ENCODE peak calls at places on chromosomes 13 and 19, in ten cellular contexts. V is neural progenitor cell; Y is endodermal cell; T is brain microvascular endothelial cell; N is astrocyte of the cerebellum; G is CD8-positive, alpha-beta T cell; A is Caco-2; F is upper lobe of right lung; W is HCT116; K is AG04450. Q is an unnamed sample.

GRCh38 chr19:14006766-14007562 is 844 bp upstream of the RFX1 start:
- DNase-seq in V (no peak), Y (peak), T (peak), N (no peak), G (no peak), A (peak), F (peak), W (no peak), K (no peak), Q (no peak)

GRCh38 chr19:16327131-16327450 is 2.5 kb downstream of the KLF2 start:
- DNase-seq in V (no peak), Y (no peak), T (no peak), N (no peak), G (no peak), A (no peak), F (peak), W (no peak), K (no peak), Q (no peak)

GRCh38 chr19:33227242-33227650 is 1.6 kb upstream of the SLC7A10 start:
- DNase-seq in V (no peak), Y (peak), T (peak), N (no peak), G (no peak), A (no peak), F (peak), W (no peak), K (no peak), Q (no peak)

GRCh38 chr19:1566392-1567115 is 1.6 kb downstream of the MEX3D start:
- DNase-seq in V (peak), Y (peak), T (peak), N (peak), G (no peak), A (peak), F (peak), W (no peak), K (peak), Q (peak)

GRCh38 chr19:50377051-50377441 is 789 bp downstream of the NR1H2 start:
- DNase-seq in V (no peak), Y (peak), T (no peak), N (no peak), G (peak), A (peak), F (peak), W (peak), K (no peak), Q (peak)

GRCh38 chr19:3554254-3555083 is 2.9 kb downstream of the MFSD12 start:
- DNase-seq in V (no peak), Y (no peak), T (no peak), N (no peak), G (peak), A (no peak), F (no peak), W (no peak), K (no peak), Q (no peak)

GRCh38 chr13:82176761-82177160 is 1705.5 kb downstream of the SLITRK1 start:
- DNase-seq in V (no peak), Y (no peak), T (no peak), N (no peak), G (no peak), A (no peak), F (no peak), W (no peak), K (no peak), Q (no peak)

GRCh38 chr13:84399320-84400085 is 517.2 kb upstream of the SLITRK1 start:
- DNase-seq in V (peak), Y (no peak), T (no peak), N (no peak), G (no peak), A (no peak), F (no peak), W (no peak), K (no peak), Q (no peak)

GRCh38 chr13:26050568-26051230 is 1.1 kb downstream of the SHISA2 start:
- DNase-seq in V (peak), Y (peak), T (no peak), N (no peak), G (no peak), A (no peak), F (peak), W (no peak), K (no peak), Q (peak)

GRCh38 chr13:112449545-112449930 is 73.4 kb downstream of the SPACA7 start:
- DNase-seq in V (no peak), Y (peak), T (no peak), N (no peak), G (no peak), A (no peak), F (no peak), W (no peak), K (no peak), Q (no peak)

GRCh38 chr13:50589651-50590054 is 253.8 kb downstream of the DLEU7 start:
- DNase-seq in V (no peak), Y (no peak), T (peak), N (peak), G (no peak), A (no peak), F (no peak), W (no peak), K (peak), Q (no peak)

GRCh38 chr19:44356383-44357111 is at the start of gene ZNF112:
- DNase-seq in V (peak), Y (peak), T (peak), N (peak), G (no peak), A (peak), F (peak), W (peak), K (peak), Q (peak)

GRCh38 chr19:18204394-18205179 is 745 bp upstream of the RAB3A start:
- DNase-seq in V (peak), Y (peak), T (peak), N (peak), G (no peak), A (peak), F (no peak), W (no peak), K (no peak), Q (no peak)

GRCh38 chr19:11457115-11457514 is 21.7 kb downstream of the PRKCSH start:
- DNase-seq in V (no peak), Y (peak), T (no peak), N (no peak), G (no peak), A (no peak), F (no peak), W (no peak), K (no peak), Q (peak)

GRCh38 chr13:39484506-39485313 is 118.3 kb downstream of the LHFPL6 start:
- DNase-seq in V (no peak), Y (no peak), T (peak), N (peak), G (no peak), A (no peak), F (no peak), W (no peak), K (no peak), Q (no peak)

GRCh38 chr19:48715681-48716171 is 3.8 kb downstream of the MAMSTR start:
- DNase-seq in V (no peak), Y (peak), T (no peak), N (no peak), G (no peak), A (no peak), F (no peak), W (no peak), K (no peak), Q (peak)

GRCh38 chr19:33671211-33671610 is 49.5 kb downstream of the CHST8 start:
- DNase-seq in V (no peak), Y (no peak), T (no peak), N (no peak), G (no peak), A (no peak), F (no peak), W (no peak), K (no peak), Q (no peak)

GRCh38 chr19:30052122-30053075 is 110.4 kb downstream of the URI1 start:
- DNase-seq in V (no peak), Y (no peak), T (no peak), N (no peak), G (no peak), A (no peak), F (no peak), W (no peak), K (no peak), Q (no peak)

GRCh38 chr19:32200312-32201038 is 144.9 kb upstream of the ZNF507 start:
- DNase-seq in V (no peak), Y (no peak), T (no peak), N (no peak), G (no peak), A (no peak), F (no peak), W (no peak), K (no peak), Q (no peak)

GRCh38 chr13:62040806-62041205 is 625.2 kb upstream of the PCDH20 start:
- DNase-seq in V (no peak), Y (no peak), T (no peak), N (no peak), G (no peak), A (no peak), F (no peak), W (no peak), K (no peak), Q (no peak)

GRCh38 chr13:79442221-79442620 is 36.2 kb upstream of the RBM26 start:
- DNase-seq in V (no peak), Y (no peak), T (no peak), N (no peak), G (no peak), A (no peak), F (no peak), W (no peak), K (no peak), Q (no peak)

GRCh38 chr13:32537580-32538233 is 888 bp downstream of the N4BP2L2 start:
- DNase-seq in V (no peak), Y (peak), T (no peak), N (no peak), G (peak), A (peak), F (peak), W (peak), K (no peak), Q (peak)

GRCh38 chr13:71801781-71802180 is 65.2 kb downstream of the DACH1 start:
- DNase-seq in V (peak), Y (no peak), T (no peak), N (no peak), G (no peak), A (no peak), F (no peak), W (no peak), K (no peak), Q (no peak)

GRCh38 chr13:29006359-29006850 is 186.3 kb downstream of the MTUS2 start:
- DNase-seq in V (no peak), Y (no peak), T (no peak), N (no peak), G (no peak), A (no peak), F (no peak), W (no peak), K (no peak), Q (no peak)

GRCh38 chr13:82976499-82976898 is 905.8 kb downstream of the SLITRK1 start:
- DNase-seq in V (no peak), Y (no peak), T (no peak), N (no peak), G (no peak), A (no peak), F (no peak), W (no peak), K (no peak), Q (no peak)

GRCh38 chr13:41780736-41781708 is 179.9 kb downstream of the VWA8 start:
- DNase-seq in V (no peak), Y (no peak), T (peak), N (peak), G (no peak), A (peak), F (no peak), W (no peak), K (peak), Q (no peak)

GRCh38 chr13:24671367-24672117 is 8.7 kb upstream of the ATP12A start:
- DNase-seq in V (peak), Y (peak), T (peak), N (peak), G (no peak), A (peak), F (no peak), W (peak), K (peak), Q (peak)

GRCh38 chr13:41751277-41751676 is 209.6 kb downstream of the VWA8 start:
- DNase-seq in V (no peak), Y (no peak), T (peak), N (peak), G (no peak), A (no peak), F (no peak), W (no peak), K (no peak), Q (peak)

GRCh38 chr13:28415994-28416411 is 78.9 kb downstream of the FLT1 start:
- DNase-seq in V (no peak), Y (no peak), T (no peak), N (no peak), G (no peak), A (no peak), F (no peak), W (peak), K (no peak), Q (no peak)

GRCh38 chr13:113732176-113732960 is 26.7 kb upstream of the TMEM255B start:
- DNase-seq in V (no peak), Y (no peak), T (no peak), N (no peak), G (no peak), A (no peak), F (peak), W (no peak), K (no peak), Q (no peak)

GRCh38 chr13:40777957-40778235 is 6.9 kb upstream of the MRPS31 start:
- DNase-seq in V (no peak), Y (no peak), T (no peak), N (no peak), G (no peak), A (no peak), F (no peak), W (no peak), K (no peak), Q (no peak)

GRCh38 chr13:66553391-66553790 is 676.7 kb downstream of the PCDH9 start:
- DNase-seq in V (no peak), Y (no peak), T (no peak), N (no peak), G (no peak), A (no peak), F (no peak), W (no peak), K (no peak), Q (no peak)

GRCh38 chr13:98480915-98481510 is 95.9 kb downstream of the STK24 start:
- DNase-seq in V (no peak), Y (no peak), T (peak), N (no peak), G (no peak), A (no peak), F (no peak), W (no peak), K (no peak), Q (no peak)

GRCh38 chr19:46766569-46767317 is 20.5 kb upstream of the STRN4 start:
- DNase-seq in V (peak), Y (peak), T (no peak), N (no peak), G (no peak), A (peak), F (no peak), W (no peak), K (no peak), Q (peak)

GRCh38 chr13:51959773-51960172 is 51.5 kb downstream of the ATP7B start:
- DNase-seq in V (no peak), Y (no peak), T (no peak), N (no peak), G (no peak), A (no peak), F (no peak), W (no peak), K (no peak), Q (no peak)

GRCh38 chr19:34996978-34997640 is 3.0 kb upstream of the GRAMD1A start:
- DNase-seq in V (no peak), Y (no peak), T (no peak), N (no peak), G (no peak), A (no peak), F (no peak), W (no peak), K (no peak), Q (no peak)

GRCh38 chr19:37959665-37960114 is 52.7 kb downstream of the SIPA1L3 start:
- DNase-seq in V (no peak), Y (no peak), T (no peak), N (no peak), G (no peak), A (no peak), F (no peak), W (no peak), K (no peak), Q (no peak)
- H3K4me3 ChIP-seq in V (no peak), Y (no peak), T (no peak), N (no peak), G (no peak), A (no peak), F (no peak), W (no peak), K (no peak), Q (no peak)

GRCh38 chr19:8366961-8367326 is 3.0 kb downstream of the ANGPTL4 start:
- DNase-seq in V (no peak), Y (peak), T (no peak), N (no peak), G (no peak), A (no peak), F (peak), W (no peak), K (no peak), Q (peak)

GRCh38 chr19:8361921-8362793 is 1.8 kb upstream of the ANGPTL4 start:
- DNase-seq in V (no peak), Y (no peak), T (peak), N (peak), G (no peak), A (no peak), F (peak), W (peak), K (peak), Q (peak)

GRCh38 chr19:8366121-8366581 is 2.2 kb downstream of the ANGPTL4 start:
- DNase-seq in V (no peak), Y (no peak), T (no peak), N (no peak), G (no peak), A (no peak), F (no peak), W (no peak), K (no peak), Q (no peak)

GRCh38 chr19:8367327-8368001 is 3.5 kb downstream of the ANGPTL4 start:
- DNase-seq in V (peak), Y (peak), T (peak), N (peak), G (no peak), A (no peak), F (peak), W (no peak), K (peak), Q (peak)

GRCh38 chr19:8363803-8364771 is at the start of gene ANGPTL4:
- DNase-seq in V (peak), Y (peak), T (peak), N (no peak), G (no peak), A (peak), F (peak), W (peak), K (no peak), Q (peak)
- H3K4me3 ChIP-seq in V (peak), Y (peak), T (peak), N (peak), G (peak), A (peak), F (peak), W (peak), K (peak), Q (peak)

DNA sequence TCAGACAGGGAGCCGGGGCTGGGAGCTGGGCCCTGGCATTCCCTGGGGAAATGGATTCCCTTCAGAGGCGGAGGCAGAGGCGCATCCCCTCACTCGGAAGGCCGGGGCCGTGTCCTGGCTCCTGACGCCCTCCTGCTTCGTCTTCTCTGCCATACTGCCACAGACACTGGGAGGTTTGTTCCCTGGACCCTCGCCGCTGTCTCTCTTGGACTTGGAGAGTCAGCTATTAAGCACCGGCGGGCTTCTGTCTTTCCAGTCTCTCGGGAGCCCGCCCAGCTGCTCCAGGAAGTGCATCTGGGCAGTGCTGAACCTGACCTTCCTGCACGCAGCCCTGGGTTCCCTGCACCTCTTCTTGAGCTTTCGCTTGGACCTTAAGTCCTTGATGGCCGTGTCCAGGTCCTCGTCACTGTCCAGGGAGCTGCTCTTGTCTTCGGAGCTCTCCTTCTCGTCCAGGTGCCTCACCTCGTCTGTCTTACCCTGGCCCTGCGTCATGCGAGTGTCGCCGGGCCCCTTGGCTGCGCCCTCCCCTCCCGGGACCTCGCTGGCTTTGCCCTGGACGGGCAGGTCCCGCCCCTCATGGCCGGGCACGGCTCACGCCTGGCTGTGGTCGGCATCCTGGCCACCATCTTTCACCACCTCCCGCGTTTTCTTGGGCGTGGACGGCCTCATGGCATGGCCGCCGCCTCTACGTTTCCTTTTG is 14.6 kb downstream of the RB1 start:
- DNase-seq in V (no peak), Y (no peak), T (no peak), N (no peak), G (no peak), A (no peak), F (no peak), W (no peak), K (no peak), Q (no peak)
- H3K4me3 ChIP-seq in V (no peak), Y (no peak), T (no peak), N (no peak), G (peak), A (no peak), F (peak), W (no peak), K (no peak), Q (peak)

GRCh38 chr13:44158055-44158655 is 215.5 kb upstream of the SERP2 start:
- DNase-seq in V (no peak), Y (no peak), T (no peak), N (no peak), G (no peak), A (no peak), F (no peak), W (no peak), K (no peak), Q (no peak)

GRCh38 chr13:44158741-44159632 is 214.6 kb upstream of the SERP2 start:
- DNase-seq in V (no peak), Y (no peak), T (no peak), N (no peak), G (no peak), A (no peak), F (no peak), W (no peak), K (no peak), Q (no peak)

GRCh38 chr13:44157614-44158013 is 216.0 kb upstream of the SERP2 start:
- DNase-seq in V (no peak), Y (no peak), T (no peak), N (no peak), G (no peak), A (no peak), F (no peak), W (no peak), K (no peak), Q (no peak)

GRCh38 chr13:44155422-44156293 is 218.0 kb upstream of the SERP2 start:
- DNase-seq in V (peak), Y (peak), T (no peak), N (no peak), G (no peak), A (no peak), F (no peak), W (no peak), K (no peak), Q (peak)

GRCh38 chr13:44156294-44156658 is 217.3 kb upstream of the SERP2 start:
- DNase-seq in V (no peak), Y (no peak), T (no peak), N (no peak), G (no peak), A (no peak), F (no peak), W (no peak), K (no peak), Q (no peak)
- H3K4me3 ChIP-seq in V (no peak), Y (no peak), T (no peak), N (no peak), G (no peak), A (no peak), F (no peak), W (no peak), K (no peak), Q (no peak)

DNA sequence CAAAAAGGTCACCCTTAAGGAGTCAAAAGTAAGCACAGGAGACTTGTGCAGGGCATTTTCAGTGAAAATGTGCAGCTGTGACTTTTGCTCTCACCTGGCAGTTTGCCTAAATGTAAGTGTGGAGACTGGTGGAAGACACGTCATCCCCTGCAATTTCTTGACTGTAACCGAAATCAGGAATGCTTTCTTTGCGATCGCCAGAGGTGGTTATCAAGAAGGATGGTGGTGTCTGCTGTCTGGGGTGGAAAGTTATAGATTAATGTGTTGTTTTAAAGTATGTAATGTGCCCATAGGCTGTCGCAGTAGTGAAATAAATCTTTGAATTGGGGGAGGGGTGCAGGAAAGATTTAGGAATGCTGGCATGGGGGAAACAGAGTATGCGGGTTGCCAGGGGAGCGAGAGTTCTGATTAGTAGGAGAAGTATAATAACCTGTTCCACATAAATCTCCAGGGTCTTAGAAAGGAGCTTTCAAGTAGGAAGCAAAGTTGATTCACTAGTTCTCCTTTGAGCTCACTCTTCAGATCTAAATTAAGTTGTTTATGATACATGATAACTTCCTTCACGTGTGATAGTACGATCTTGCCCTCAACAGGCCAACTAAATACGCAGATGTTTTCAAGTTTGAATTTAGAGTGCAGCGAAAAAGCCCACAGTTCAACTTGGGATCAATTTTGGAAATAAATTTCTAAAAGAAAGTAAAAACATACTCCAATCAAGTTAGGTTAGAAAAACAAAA is 1520.0 kb upstream of the SLC10A2 start:
- DNase-seq in V (no peak), Y (no peak), T (peak), N (peak), G (no peak), A (no peak), F (no peak), W (peak), K (peak), Q (no peak)
- H3K4me3 ChIP-seq in V (no peak), Y (no peak), T (no peak), N (no peak), G (no peak), A (no peak), F (no peak), W (no peak), K (peak), Q (no peak)